ENCODE peak calls at places on chromosomes 3 and 15, in ten cellular contexts. H, T, W, Y, V, Q, S, G, C and J are unnamed samples. For H3K27me3, the result is how much of the 10 kb centered on the place peaks cover.

GRCh38 chr15:39028069-39028468 is 463.5 kb upstream of the RASGRP1 start:
- DNase-seq in H (peak), T (no peak), W (no peak), Y (no peak), V (no peak), Q (no peak), S (no peak), G (peak), C (no peak), J (no peak)

GRCh38 chr3:185823280-185824044 is 1.4 kb downstream of the IGF2BP2 start:
- DNase-seq in H (peak), T (peak), W (peak), Y (no peak), V (peak), Q (peak), S (peak), G (peak), C (peak), J (no peak)

GRCh38 chr3:160739079-160739478 is 17.0 kb upstream of the PPM1L start:
- DNase-seq in H (no peak), T (no peak), W (peak), Y (no peak), V (no peak), Q (no peak), S (no peak), G (no peak), C (no peak), J (no peak)

GRCh38 chr3:179265875-179266274 is 15.0 kb upstream of the KCNMB3 start:
- DNase-seq in H (no peak), T (no peak), W (no peak), Y (no peak), V (no peak), Q (no peak), S (no peak), G (no peak), C (no peak), J (no peak)

GRCh38 chr3:9914559-9915251 is 2.2 kb upstream of the IL17RC start:
- DNase-seq in H (no peak), T (no peak), W (no peak), Y (no peak), V (peak), Q (no peak), S (no peak), G (no peak), C (no peak), J (no peak)

GRCh38 chr3:78476076-78476475 is 1291.7 kb downstream of the ROBO1 start:
- DNase-seq in H (no peak), T (no peak), W (no peak), Y (no peak), V (no peak), Q (no peak), S (no peak), G (no peak), C (no peak), J (no peak)

GRCh38 chr3:143090486-143090885 is 29.1 kb upstream of the CHST2 start:
- DNase-seq in H (no peak), T (no peak), W (no peak), Y (no peak), V (no peak), Q (peak), S (no peak), G (no peak), C (no peak), J (no peak)

GRCh38 chr3:191414286-191414685 is 46.7 kb upstream of the PYDC2 start:
- DNase-seq in H (no peak), T (no peak), W (no peak), Y (no peak), V (no peak), Q (no peak), S (no peak), G (peak), C (no peak), J (no peak)

GRCh38 chr15:40424483-40425115 is 16.2 kb upstream of the BAHD1 start:
- DNase-seq in H (no peak), T (no peak), W (no peak), Y (no peak), V (no peak), Q (no peak), S (no peak), G (no peak), C (no peak), J (no peak)

DNA sequence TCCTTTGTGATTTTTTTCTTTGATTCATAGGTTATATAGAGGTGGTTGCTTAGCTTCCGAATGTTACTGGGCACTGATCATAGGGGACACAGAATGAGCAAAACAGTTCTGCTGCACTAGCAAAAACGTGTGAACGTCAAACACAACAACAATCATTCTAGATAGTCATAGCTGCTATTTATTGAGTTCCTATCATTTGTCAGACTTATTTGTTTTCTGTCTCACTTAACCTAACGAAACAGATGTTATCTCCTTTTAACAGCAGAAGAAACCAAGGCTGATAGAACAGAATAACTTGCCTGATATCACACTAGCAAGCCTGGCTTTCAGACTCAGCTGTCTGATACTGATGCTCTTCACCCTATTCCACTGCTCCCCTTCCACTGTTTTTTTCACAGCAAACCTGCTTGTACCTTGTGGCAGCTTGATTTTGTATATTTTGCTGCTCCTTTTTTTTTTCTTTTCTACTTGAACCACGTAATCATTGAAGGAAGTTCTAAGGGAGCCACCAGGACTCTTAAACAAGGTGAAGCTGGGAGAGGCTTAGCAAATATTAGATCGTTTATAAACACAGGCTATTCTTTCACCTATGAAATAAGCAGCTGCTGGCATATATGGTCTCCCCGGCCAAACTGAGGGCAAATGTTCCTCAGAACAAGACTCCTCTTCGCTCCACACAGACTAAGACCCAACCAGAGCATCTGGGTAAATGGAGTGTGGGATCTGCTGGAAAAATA is 78.8 kb downstream of the MCF2L2 start:
- DNase-seq in H (no peak), T (no peak), W (no peak), Y (no peak), V (no peak), Q (no peak), S (no peak), G (no peak), C (no peak), J (no peak)
- H3K27ac ChIP-seq in H (no peak), T (no peak), W (no peak), Y (no peak), V (no peak), Q (no peak), S (no peak), G (no peak), C (peak), J (peak)

GRCh38 chr3:12197475-12197874 is 38.8 kb upstream of the TIMP4 start:
- DNase-seq in H (no peak), T (no peak), W (no peak), Y (peak), V (no peak), Q (no peak), S (no peak), G (no peak), C (no peak), J (no peak)
- H3K27me3 ChIP-seq in H (under half), T (under half), W (under half), Y (under half), V (under half), Q (under half), S (under half), G (under half), C (under half), J (under half)

GRCh38 chr3:944786-945185 is 148.0 kb upstream of the CNTN6 start:
- DNase-seq in H (no peak), T (no peak), W (no peak), Y (no peak), V (no peak), Q (no peak), S (no peak), G (no peak), C (no peak), J (no peak)
- TF ChIP-seq POLR2A in H (no peak), T (no peak), W (no peak), Y (no peak), V (no peak), Q (no peak), S (no peak), G (no peak), C (no peak), J (no peak)

DNA sequence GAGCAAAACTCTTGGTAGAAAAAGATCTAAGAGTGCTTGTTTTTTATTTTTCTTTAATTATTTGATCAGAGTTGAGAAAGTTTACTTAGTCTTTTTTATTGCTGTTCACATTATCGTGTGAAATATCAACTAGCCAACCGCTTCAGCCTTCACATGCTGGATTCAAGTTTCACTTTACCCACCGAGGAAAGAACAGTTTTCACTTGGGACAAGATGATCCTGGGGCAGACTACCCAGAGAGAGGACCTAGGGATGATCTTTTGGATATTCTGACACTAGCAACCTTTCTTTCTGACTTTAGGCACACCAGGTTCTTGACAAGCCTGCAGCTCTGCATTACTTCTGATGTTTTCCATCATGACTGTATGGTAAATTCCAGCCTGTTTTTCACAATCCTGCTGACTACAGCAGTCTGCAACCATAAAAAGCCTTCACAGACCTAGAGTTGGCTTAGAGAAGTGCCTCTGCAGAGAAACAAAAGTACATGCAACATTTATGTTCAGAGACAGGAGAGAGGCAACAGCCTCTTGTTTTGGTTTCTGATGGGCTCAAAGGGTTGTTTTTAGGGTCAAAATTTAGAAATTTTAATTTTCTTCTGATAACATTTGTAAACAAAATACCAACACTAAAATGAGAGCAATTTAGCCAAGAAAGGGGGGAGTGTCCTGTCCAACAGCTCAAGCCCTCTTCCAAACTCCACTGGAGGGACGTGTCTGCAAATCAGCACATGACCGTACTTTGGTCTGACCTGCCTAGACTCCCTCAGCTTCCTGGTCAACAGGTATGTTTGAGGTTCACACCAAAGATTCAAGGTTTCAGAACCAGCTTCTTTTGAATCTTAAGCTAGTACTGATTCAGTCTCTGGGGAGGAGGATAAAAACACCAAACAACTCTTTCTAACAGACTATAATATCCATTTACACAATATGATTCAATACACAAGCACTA is 861 bp downstream of the ABI3BP start:
- DNase-seq in H (peak), T (no peak), W (no peak), Y (no peak), V (no peak), Q (no peak), S (no peak), G (peak), C (peak), J (no peak)
- H3K27ac ChIP-seq in H (peak), T (peak), W (peak), Y (no peak), V (peak), Q (peak), S (no peak), G (peak), C (peak), J (peak)

GRCh38 chr15:70582143-70582945 is 181.0 kb downstream of the UACA start:
- DNase-seq in H (no peak), T (no peak), W (no peak), Y (no peak), V (no peak), Q (no peak), S (no peak), G (peak), C (no peak), J (no peak)
- H3K27me3 ChIP-seq in H (under half), T (under half), W (under half), Y (under half), V (under half), Q (under half), S (under half), G (under half), C (under half), J (under half)

GRCh38 chr3:15261274-15261673 is 55.2 kb downstream of the CAPN7 start:
- DNase-seq in H (no peak), T (no peak), W (no peak), Y (no peak), V (no peak), Q (no peak), S (no peak), G (no peak), C (peak), J (no peak)

GRCh38 chr3:15262021-15262420 is 56.0 kb downstream of the CAPN7 start:
- DNase-seq in H (no peak), T (no peak), W (no peak), Y (no peak), V (no peak), Q (no peak), S (no peak), G (no peak), C (no peak), J (no peak)

GRCh38 chr3:15258720-15259119 is 52.7 kb downstream of the CAPN7 start:
- DNase-seq in H (no peak), T (no peak), W (no peak), Y (no peak), V (no peak), Q (no peak), S (no peak), G (no peak), C (no peak), J (no peak)

GRCh38 chr3:15263120-15263519 is 57.1 kb downstream of the CAPN7 start:
- DNase-seq in H (no peak), T (no peak), W (peak), Y (no peak), V (no peak), Q (no peak), S (no peak), G (no peak), C (no peak), J (no peak)

GRCh38 chr3:15260531-15260930 is 54.5 kb downstream of the CAPN7 start:
- DNase-seq in H (no peak), T (no peak), W (no peak), Y (no peak), V (no peak), Q (no peak), S (no peak), G (no peak), C (no peak), J (no peak)
- TF ChIP-seq POLR2A in H (no peak), T (no peak), W (no peak), Y (peak), V (no peak), Q (no peak), S (no peak), G (no peak), C (no peak), J (no peak)

GRCh38 chr3:66053009-66053782 is 14.5 kb upstream of the MAGI1 start:
- DNase-seq in H (peak), T (peak), W (peak), Y (no peak), V (peak), Q (peak), S (no peak), G (no peak), C (no peak), J (no peak)

GRCh38 chr3:66055319-66055718 is 16.6 kb upstream of the MAGI1 start:
- DNase-seq in H (no peak), T (no peak), W (no peak), Y (no peak), V (no peak), Q (no peak), S (no peak), G (no peak), C (no peak), J (no peak)

GRCh38 chr3:66048051-66048395 is 9.3 kb upstream of the MAGI1 start:
- DNase-seq in H (no peak), T (no peak), W (no peak), Y (no peak), V (no peak), Q (no peak), S (no peak), G (peak), C (no peak), J (no peak)

DNA sequence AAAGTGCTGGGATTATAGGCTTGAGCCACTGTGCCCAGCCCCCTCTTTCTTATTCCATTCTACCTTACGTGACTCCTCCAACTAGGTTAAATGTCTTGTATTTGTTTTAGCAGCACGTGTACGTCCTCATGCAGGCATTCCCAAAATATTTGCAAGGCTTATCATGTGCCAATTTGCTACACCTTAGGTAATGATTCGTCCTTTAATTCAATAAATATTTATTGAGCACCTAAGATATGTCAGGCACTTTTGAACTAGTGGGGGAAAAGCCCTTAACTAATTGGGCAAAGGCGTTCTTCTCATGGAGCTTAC is 15.0 kb upstream of the MAGI1 start:
- DNase-seq in H (peak), T (no peak), W (no peak), Y (no peak), V (no peak), Q (no peak), S (no peak), G (no peak), C (no peak), J (no peak)
- H3K27ac ChIP-seq in H (peak), T (no peak), W (no peak), Y (no peak), V (no peak), Q (peak), S (no peak), G (no peak), C (no peak), J (no peak)

GRCh38 chr3:198079771-198080520 is 119.9 kb downstream of the LMLN start:
- DNase-seq in H (no peak), T (no peak), W (no peak), Y (no peak), V (no peak), Q (no peak), S (no peak), G (peak), C (peak), J (no peak)

GRCh38 chr3:198081421-198081844 is 121.4 kb downstream of the LMLN start:
- DNase-seq in H (no peak), T (no peak), W (no peak), Y (no peak), V (no peak), Q (no peak), S (no peak), G (no peak), C (no peak), J (no peak)

GRCh38 chr3:198076722-198077308 is 116.8 kb downstream of the LMLN start:
- DNase-seq in H (no peak), T (no peak), W (no peak), Y (no peak), V (no peak), Q (no peak), S (no peak), G (no peak), C (no peak), J (no peak)

GRCh38 chr3:198080521-198081384 is 120.7 kb downstream of the LMLN start:
- DNase-seq in H (peak), T (peak), W (peak), Y (no peak), V (peak), Q (peak), S (peak), G (peak), C (peak), J (no peak)
- H3K27me3 ChIP-seq in H (under half), T (under half), W (half or more), Y (under half), V (under half), Q (under half), S (half or more), G (under half), C (half or more), J (half or more)

GRCh38 chr15:65517866-65518207 is 348 bp upstream of the DPP8 start:
- DNase-seq in H (no peak), T (no peak), W (no peak), Y (no peak), V (no peak), Q (no peak), S (no peak), G (no peak), C (no peak), J (no peak)

GRCh38 chr15:65521355-65521754 is 3.9 kb upstream of the DPP8 start:
- DNase-seq in H (no peak), T (no peak), W (no peak), Y (no peak), V (no peak), Q (no peak), S (no peak), G (no peak), C (no peak), J (no peak)

GRCh38 chr15:65519781-65520299 is 2.4 kb upstream of the DPP8 start:
- DNase-seq in H (no peak), T (no peak), W (no peak), Y (no peak), V (no peak), Q (no peak), S (no peak), G (no peak), C (no peak), J (no peak)

GRCh38 chr15:65518633-65519285 is 1.3 kb upstream of the DPP8 start:
- DNase-seq in H (no peak), T (no peak), W (no peak), Y (no peak), V (no peak), Q (no peak), S (no peak), G (no peak), C (no peak), J (no peak)

DNA sequence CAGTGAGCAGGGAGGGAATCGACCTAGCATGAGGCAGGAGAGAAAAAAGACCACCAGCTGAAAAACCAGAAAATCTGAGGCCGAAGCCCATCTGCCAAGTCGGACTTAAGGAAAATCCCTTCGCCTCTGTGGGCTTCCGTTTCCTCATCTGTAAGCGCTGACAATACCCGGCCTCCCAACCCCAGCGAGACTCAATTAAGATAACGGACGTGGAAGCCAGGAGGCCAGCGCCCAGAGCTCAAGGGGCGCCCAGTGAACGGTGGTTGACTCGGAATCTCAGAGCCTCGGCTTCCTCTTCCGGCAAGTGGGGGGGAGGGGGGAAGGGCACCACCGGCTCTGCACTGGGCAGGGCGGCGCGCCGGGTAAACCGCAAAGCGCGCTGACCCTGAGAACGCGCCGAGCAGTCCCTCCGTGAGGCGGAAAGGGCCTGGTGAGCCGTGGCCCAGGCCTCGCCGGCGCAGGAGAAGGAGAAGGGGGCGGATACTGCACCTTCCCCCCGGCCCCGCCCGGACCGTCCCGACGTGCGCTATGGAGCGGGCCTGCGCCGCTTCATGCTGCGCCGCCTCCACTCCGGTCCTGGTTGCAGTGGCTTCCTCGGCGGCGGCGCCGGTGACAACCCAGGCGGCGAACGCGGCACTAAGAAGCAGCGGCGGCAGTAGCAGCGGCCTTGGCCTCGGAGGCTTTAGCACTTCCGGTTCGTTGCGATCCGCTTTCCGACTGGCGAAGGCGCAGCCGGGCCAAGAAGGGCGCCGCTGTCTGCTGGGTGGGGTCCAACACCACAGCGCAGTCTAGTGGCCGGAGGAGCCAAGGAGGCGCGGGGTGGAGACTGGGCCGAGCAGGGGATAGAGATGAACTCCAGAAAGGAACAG is at the start of gene DPP8:
- DNase-seq in H (peak), T (peak), W (peak), Y (peak), V (peak), Q (peak), S (peak), G (peak), C (peak), J (peak)
- TF ChIP-seq POLR2A in H (peak), T (no peak), W (peak), Y (peak), V (peak), Q (no peak), S (peak), G (peak), C (peak), J (no peak)